ENCODE peak calls at places on chromosomes 12 and 14, in seven cellular contexts. One of them, this sample, is unnamed.

GRCh38 chr14:79419571-79420327 is 791.6 kb downstream of the DIO2 start:
- DNase-seq in psoas muscle: no peak
- DNase-seq in body of pancreas: no peak
- DNase-seq in skeletal muscle cell: no peak
- DNase-seq in NB4: no peak
- DNase-seq in tibial artery: no peak
- DNase-seq in aorta: no peak
- DNase-seq in this sample: no peak

GRCh38 chr14:95374262-95374997 is 54.7 kb upstream of the CLMN start:
- DNase-seq in psoas muscle: no peak
- DNase-seq in body of pancreas: no peak
- DNase-seq in skeletal muscle cell: no peak
- DNase-seq in aorta: no peak
- DNase-seq in tibial artery: no peak
- DNase-seq in NB4: no peak
- DNase-seq in this sample: no peak

GRCh38 chr12:49331360-49332222 is 5.4 kb downstream of the C1QL4 start:
- DNase-seq in skeletal muscle cell: peak; percentile 38
- DNase-seq in tibial artery: peak; percentile 81
- DNase-seq in NB4: peak; percentile 70
- DNase-seq in aorta: no peak
- DNase-seq in body of pancreas: peak; percentile 83
- DNase-seq in psoas muscle: peak; percentile 70
- DNase-seq in this sample: peak; percentile 76

GRCh38 chr14:100589071-100589759 is 2.0 kb upstream of the BEGAIN start:
- DNase-seq in tibial artery: peak; percentile 56
- DNase-seq in aorta: peak; percentile 26
- DNase-seq in NB4: no peak
- DNase-seq in skeletal muscle cell: no peak
- DNase-seq in body of pancreas: no peak
- DNase-seq in psoas muscle: peak; percentile 4
- DNase-seq in this sample: no peak

GRCh38 chr12:23113781-23114180 is 488.8 kb downstream of the ETNK1 start:
- DNase-seq in skeletal muscle cell: no peak
- DNase-seq in NB4: no peak
- DNase-seq in psoas muscle: no peak
- DNase-seq in body of pancreas: no peak
- DNase-seq in tibial artery: no peak
- DNase-seq in aorta: no peak
- DNase-seq in this sample: no peak

GRCh38 chr12:102480401-102480800 is at the start of gene IGF1:
- DNase-seq in NB4: no peak
- DNase-seq in body of pancreas: no peak
- DNase-seq in psoas muscle: no peak
- DNase-seq in aorta: no peak
- DNase-seq in skeletal muscle cell: peak; percentile 16
- DNase-seq in tibial artery: no peak
- DNase-seq in this sample: no peak

GRCh38 chr14:57291692-57292647 is 23.2 kb downstream of the AP5M1 start:
- DNase-seq in psoas muscle: no peak
- DNase-seq in body of pancreas: no peak
- DNase-seq in skeletal muscle cell: no peak
- DNase-seq in tibial artery: no peak
- DNase-seq in aorta: no peak
- DNase-seq in NB4: no peak
- DNase-seq in this sample: no peak

GRCh38 chr14:24194186-24194872 is 912 bp downstream of the TM9SF1 start:
- DNase-seq in tibial artery: no peak
- DNase-seq in psoas muscle: no peak
- DNase-seq in aorta: no peak
- DNase-seq in body of pancreas: no peak
- DNase-seq in NB4: no peak
- DNase-seq in skeletal muscle cell: no peak
- DNase-seq in this sample: no peak

GRCh38 chr12:5872745-5873144 is 72.3 kb downstream of the ANO2 start:
- DNase-seq in NB4: peak; percentile 13
- DNase-seq in body of pancreas: no peak
- DNase-seq in tibial artery: no peak
- DNase-seq in psoas muscle: no peak
- DNase-seq in skeletal muscle cell: no peak
- DNase-seq in aorta: no peak
- DNase-seq in this sample: no peak

GRCh38 chr12:26318661-26319068 is 123.3 kb downstream of the SSPN start:
- DNase-seq in aorta: peak; percentile 67
- DNase-seq in skeletal muscle cell: peak; percentile 78
- DNase-seq in NB4: peak; percentile 87
- DNase-seq in psoas muscle: peak; percentile 57
- DNase-seq in body of pancreas: peak; percentile 53
- DNase-seq in tibial artery: no peak
- DNase-seq in this sample: no peak

GRCh38 chr14:51704465-51705050 is 52.8 kb downstream of the FRMD6 start:
- DNase-seq in psoas muscle: no peak
- DNase-seq in NB4: no peak
- DNase-seq in tibial artery: no peak
- DNase-seq in skeletal muscle cell: no peak
- DNase-seq in body of pancreas: no peak
- DNase-seq in aorta: no peak
- DNase-seq in this sample: no peak

GRCh38 chr14:92959189-92959531 is 36.2 kb downstream of the CHGA start:
- DNase-seq in body of pancreas: no peak
- DNase-seq in tibial artery: no peak
- DNase-seq in psoas muscle: no peak
- DNase-seq in aorta: peak; percentile 26
- DNase-seq in skeletal muscle cell: peak; percentile 25
- DNase-seq in NB4: no peak
- DNase-seq in this sample: no peak

GRCh38 chr12:104376650-104377506 is 73.3 kb downstream of the EID3 start:
- DNase-seq in psoas muscle: no peak
- DNase-seq in skeletal muscle cell: no peak
- DNase-seq in aorta: no peak
- DNase-seq in tibial artery: no peak
- DNase-seq in body of pancreas: no peak
- DNase-seq in NB4: no peak
- DNase-seq in this sample: no peak

GRCh38 chr12:59938190-59938962 is 342.5 kb downstream of the SLC16A7 start:
- DNase-seq in aorta: no peak
- DNase-seq in NB4: no peak
- DNase-seq in tibial artery: no peak
- DNase-seq in body of pancreas: no peak
- DNase-seq in skeletal muscle cell: no peak
- DNase-seq in psoas muscle: no peak
- DNase-seq in this sample: no peak

GRCh38 chr12:41556176-41556575 is 368.1 kb downstream of the PDZRN4 start:
- DNase-seq in psoas muscle: no peak
- DNase-seq in aorta: no peak
- DNase-seq in body of pancreas: no peak
- DNase-seq in skeletal muscle cell: no peak
- DNase-seq in tibial artery: no peak
- DNase-seq in NB4: no peak
- DNase-seq in this sample: no peak

GRCh38 chr12:109738878-109739665 is 25.4 kb downstream of the FAM222A start:
- DNase-seq in psoas muscle: peak; percentile 9
- DNase-seq in NB4: no peak
- DNase-seq in skeletal muscle cell: no peak
- DNase-seq in tibial artery: peak; percentile 42
- DNase-seq in aorta: peak; percentile 18
- DNase-seq in body of pancreas: no peak
- DNase-seq in this sample: no peak

GRCh38 chr14:89432226-89432625 is 15.2 kb upstream of the FOXN3 start:
- DNase-seq in aorta: no peak
- DNase-seq in psoas muscle: no peak
- DNase-seq in tibial artery: peak; percentile 51
- DNase-seq in NB4: no peak
- DNase-seq in skeletal muscle cell: no peak
- DNase-seq in body of pancreas: no peak
- DNase-seq in this sample: no peak

GRCh38 chr14:84987042-84987441 is 542.9 kb upstream of the FLRT2 start:
- DNase-seq in tibial artery: no peak
- DNase-seq in psoas muscle: no peak
- DNase-seq in NB4: no peak
- DNase-seq in aorta: no peak
- DNase-seq in skeletal muscle cell: no peak
- DNase-seq in body of pancreas: peak; percentile 3
- DNase-seq in this sample: no peak

GRCh38 chr14:100239200-100239839 is 376 bp downstream of the YY1 start:
- DNase-seq in NB4: peak; percentile 33
- DNase-seq in skeletal muscle cell: no peak
- DNase-seq in body of pancreas: peak; percentile 25
- DNase-seq in aorta: peak; percentile 68
- DNase-seq in psoas muscle: peak; percentile 45
- DNase-seq in tibial artery: no peak
- DNase-seq in this sample: no peak

GRCh38 chr12:86698581-86698980 is 442.4 kb upstream of the MGAT4C start:
- DNase-seq in aorta: no peak
- DNase-seq in skeletal muscle cell: peak; percentile 74
- DNase-seq in tibial artery: no peak
- DNase-seq in psoas muscle: no peak
- DNase-seq in body of pancreas: no peak
- DNase-seq in NB4: peak; percentile 12
- DNase-seq in this sample: no peak

GRCh38 chr14:92963301-92964123 is 40.6 kb downstream of the CHGA start:
- DNase-seq in NB4: no peak
- DNase-seq in body of pancreas: no peak
- DNase-seq in psoas muscle: peak; percentile 7
- DNase-seq in tibial artery: no peak
- DNase-seq in skeletal muscle cell: no peak
- DNase-seq in aorta: peak; percentile 14
- DNase-seq in this sample: no peak

DNA sequence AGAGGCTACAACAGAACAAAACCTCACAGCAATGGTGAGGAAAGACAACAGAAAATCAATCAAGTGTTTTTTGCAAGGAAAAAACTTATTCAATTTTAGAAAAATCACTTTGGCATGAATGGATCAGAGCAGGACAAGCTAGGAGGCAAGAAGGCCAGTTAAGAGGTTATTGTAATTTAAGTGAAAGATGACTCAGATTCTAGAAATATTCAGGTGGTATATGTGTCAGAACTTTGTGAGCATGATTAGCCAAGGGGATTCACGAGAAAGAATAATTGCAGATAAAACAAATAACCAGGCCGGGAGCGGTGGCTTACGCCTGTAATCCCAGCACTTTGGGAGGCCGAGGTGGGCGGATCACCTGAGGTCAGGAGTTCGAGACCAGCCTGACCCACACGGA is 12.7 kb downstream of the GCH1 start:
- DNase-seq in skeletal muscle cell: no peak
- DNase-seq in body of pancreas: no peak
- DNase-seq in tibial artery: no peak
- DNase-seq in NB4: no peak
- DNase-seq in aorta: no peak
- DNase-seq in psoas muscle: no peak
- DNase-seq in this sample: no peak
- H3K4me3 ChIP-seq in skeletal muscle cell: no peak overlapping the region
- H3K4me3 ChIP-seq in body of pancreas: no peak overlapping the region
- H3K4me3 ChIP-seq in tibial artery: no peak overlapping the region
- H3K4me3 ChIP-seq in NB4: no peak overlapping the region
- H3K4me3 ChIP-seq in aorta: no peak overlapping the region
- H3K4me3 ChIP-seq in psoas muscle: no peak overlapping the region
- H3K4me3 ChIP-seq in this sample: no peak overlapping the region

GRCh38 chr12:120759591-120760348 is 34.1 kb downstream of the ACADS start:
- DNase-seq in body of pancreas: no peak
- DNase-seq in psoas muscle: no peak
- DNase-seq in aorta: no peak
- DNase-seq in NB4: peak; percentile 95
- DNase-seq in skeletal muscle cell: no peak
- DNase-seq in tibial artery: no peak
- DNase-seq in this sample: peak; percentile 49

GRCh38 chr12:120760349-120761245 is 35.0 kb downstream of the ACADS start:
- DNase-seq in tibial artery: no peak
- DNase-seq in aorta: no peak
- DNase-seq in psoas muscle: no peak
- DNase-seq in body of pancreas: no peak
- DNase-seq in NB4: no peak
- DNase-seq in skeletal muscle cell: no peak
- DNase-seq in this sample: no peak

GRCh38 chr12:120757226-120757742 is 31.7 kb downstream of the ACADS start:
- DNase-seq in NB4: no peak
- DNase-seq in psoas muscle: no peak
- DNase-seq in skeletal muscle cell: no peak
- DNase-seq in tibial artery: no peak
- DNase-seq in aorta: no peak
- DNase-seq in body of pancreas: no peak
- DNase-seq in this sample: peak; percentile 17

GRCh38 chr12:120757949-120758348 is 32.3 kb downstream of the ACADS start:
- DNase-seq in psoas muscle: no peak
- DNase-seq in NB4: no peak
- DNase-seq in tibial artery: no peak
- DNase-seq in aorta: no peak
- DNase-seq in body of pancreas: no peak
- DNase-seq in skeletal muscle cell: no peak
- DNase-seq in this sample: peak; percentile 17

GRCh38 chr12:120758798-120759590 is 33.4 kb downstream of the ACADS start:
- DNase-seq in aorta: no peak
- DNase-seq in body of pancreas: no peak
- DNase-seq in NB4: peak; percentile 65
- DNase-seq in psoas muscle: no peak
- DNase-seq in tibial artery: no peak
- DNase-seq in skeletal muscle cell: no peak
- DNase-seq in this sample: peak; percentile 24
- H3K4me3 ChIP-seq in aorta: no peak overlapping the region
- H3K4me3 ChIP-seq in body of pancreas: no peak overlapping the region
- H3K4me3 ChIP-seq in NB4: no peak overlapping the region
- H3K4me3 ChIP-seq in psoas muscle: no peak overlapping the region
- H3K4me3 ChIP-seq in tibial artery: no peak overlapping the region
- H3K4me3 ChIP-seq in skeletal muscle cell: no peak overlapping the region
- H3K4me3 ChIP-seq in this sample: no peak overlapping the region

GRCh38 chr14:68735836-68736235 is 57.0 kb downstream of the ZFP36L1 start:
- DNase-seq in tibial artery: no peak
- DNase-seq in body of pancreas: no peak
- DNase-seq in skeletal muscle cell: no peak
- DNase-seq in psoas muscle: no peak
- DNase-seq in NB4: no peak
- DNase-seq in aorta: no peak
- DNase-seq in this sample: no peak

GRCh38 chr14:68730811-68731425 is 61.9 kb downstream of the ZFP36L1 start:
- DNase-seq in aorta: no peak
- DNase-seq in NB4: peak; percentile 27
- DNase-seq in skeletal muscle cell: peak; percentile 11
- DNase-seq in body of pancreas: no peak
- DNase-seq in psoas muscle: no peak
- DNase-seq in tibial artery: no peak
- DNase-seq in this sample: no peak

GRCh38 chr14:68733086-68733621 is 59.7 kb downstream of the ZFP36L1 start:
- DNase-seq in psoas muscle: no peak
- DNase-seq in skeletal muscle cell: no peak
- DNase-seq in body of pancreas: peak; percentile 70
- DNase-seq in tibial artery: peak; percentile 71
- DNase-seq in aorta: peak; percentile 75
- DNase-seq in NB4: peak; percentile 94
- DNase-seq in this sample: no peak

GRCh38 chr14:68736519-68736918 is 56.3 kb downstream of the ZFP36L1 start:
- DNase-seq in psoas muscle: no peak
- DNase-seq in tibial artery: no peak
- DNase-seq in skeletal muscle cell: no peak
- DNase-seq in body of pancreas: no peak
- DNase-seq in NB4: no peak
- DNase-seq in aorta: no peak
- DNase-seq in this sample: no peak

GRCh38 chr14:68734231-68734732 is 58.6 kb downstream of the ZFP36L1 start:
- DNase-seq in skeletal muscle cell: no peak
- DNase-seq in NB4: peak; percentile 77
- DNase-seq in body of pancreas: peak; percentile 62
- DNase-seq in tibial artery: no peak
- DNase-seq in psoas muscle: no peak
- DNase-seq in aorta: no peak
- DNase-seq in this sample: no peak
- H3K4me3 ChIP-seq in skeletal muscle cell: no peak overlapping the region
- H3K4me3 ChIP-seq in NB4: no peak overlapping the region
- H3K4me3 ChIP-seq in body of pancreas: no peak overlapping the region
- H3K4me3 ChIP-seq in tibial artery: no peak overlapping the region
- H3K4me3 ChIP-seq in psoas muscle: no peak overlapping the region
- H3K4me3 ChIP-seq in aorta: no peak overlapping the region
- H3K4me3 ChIP-seq in this sample: no peak overlapping the region

GRCh38 chr12:52052471-52053186 is 1.4 kb downstream of the NR4A1 start:
- DNase-seq in NB4: no peak
- DNase-seq in body of pancreas: peak; percentile 73
- DNase-seq in skeletal muscle cell: no peak
- DNase-seq in psoas muscle: no peak
- DNase-seq in tibial artery: no peak
- DNase-seq in aorta: no peak
- DNase-seq in this sample: peak; percentile 79
- H3K4me3 ChIP-seq in NB4: no peak overlapping the region
- H3K4me3 ChIP-seq in body of pancreas: no peak overlapping the region
- H3K4me3 ChIP-seq in skeletal muscle cell: no peak overlapping the region
- H3K4me3 ChIP-seq in psoas muscle: peak overlapping the region; percentile 72
- H3K4me3 ChIP-seq in tibial artery: peak overlapping the region; percentile 73
- H3K4me3 ChIP-seq in aorta: no peak overlapping the region
- H3K4me3 ChIP-seq in this sample: peak overlapping the region; percentile 79

This sample was measured in coronary artery.